ENCODE peak calls at places on chromosomes 12 and 14, in six cellular contexts. D, C, Z, N, P and A are unnamed samples.

GRCh38 chr14:20631821-20632389 is 9.6 kb downstream of the OR6S1 start:
- DNase-seq in D (peak), C (peak), Z (peak), N (no peak), P (peak), A (peak)

GRCh38 chr14:31930070-31930469 is 147.0 kb upstream of the ARHGAP5 start:
- DNase-seq in D (no peak), C (no peak), Z (no peak), N (no peak), P (no peak), A (no peak)

GRCh38 chr14:81132492-81132891 is 88.3 kb downstream of the GTF2A1 start:
- DNase-seq in D (no peak), C (no peak), Z (no peak), N (no peak), P (no peak), A (no peak)

GRCh38 chr14:77007339-77007974 is 21.1 kb downstream of the IRF2BPL start:
- DNase-seq in D (no peak), C (no peak), Z (no peak), N (no peak), P (no peak), A (no peak)

GRCh38 chr14:74038015-74038859 is 19.1 kb downstream of the BBOF1 start:
- DNase-seq in D (peak), C (no peak), Z (peak), N (no peak), P (peak), A (peak)

GRCh38 chr12:108967869-108968540 is 52.9 kb downstream of the SVOP start:
- DNase-seq in D (peak), C (no peak), Z (peak), N (no peak), P (peak), A (no peak)

GRCh38 chr14:93114713-93115068 is 1.0 kb downstream of the ITPK1 start:
- DNase-seq in D (no peak), C (peak), Z (no peak), N (no peak), P (no peak), A (no peak)

GRCh38 chr12:32697445-32697844 is 18.3 kb downstream of the DNM1L start:
- DNase-seq in D (no peak), C (no peak), Z (no peak), N (no peak), P (no peak), A (no peak)

GRCh38 chr14:36863271-36863670 is 201.6 kb downstream of the PAX9 start:
- DNase-seq in D (no peak), C (no peak), Z (no peak), N (no peak), P (no peak), A (no peak)

GRCh38 chr12:122459211-122459610 is 36.7 kb upstream of the CLIP1 start:
- DNase-seq in D (no peak), C (no peak), Z (no peak), N (no peak), P (no peak), A (no peak)

GRCh38 chr12:55933799-55934174 is 2.8 kb downstream of the DGKA start:
- DNase-seq in D (no peak), C (no peak), Z (no peak), N (no peak), P (no peak), A (no peak)

GRCh38 chr12:12736759-12737676 is 19.9 kb downstream of the CDKN1B start:
- DNase-seq in D (peak), C (no peak), Z (peak), N (no peak), P (no peak), A (peak)
- TF ChIP-seq JUN in D (no peak), C (no peak), Z (no peak), N (no peak), P (no peak), A (no peak)

GRCh38 chr12:74229671-74230070 is 308.0 kb upstream of the ATXN7L3B start:
- DNase-seq in D (no peak), C (no peak), Z (no peak), N (no peak), P (no peak), A (no peak)

DNA sequence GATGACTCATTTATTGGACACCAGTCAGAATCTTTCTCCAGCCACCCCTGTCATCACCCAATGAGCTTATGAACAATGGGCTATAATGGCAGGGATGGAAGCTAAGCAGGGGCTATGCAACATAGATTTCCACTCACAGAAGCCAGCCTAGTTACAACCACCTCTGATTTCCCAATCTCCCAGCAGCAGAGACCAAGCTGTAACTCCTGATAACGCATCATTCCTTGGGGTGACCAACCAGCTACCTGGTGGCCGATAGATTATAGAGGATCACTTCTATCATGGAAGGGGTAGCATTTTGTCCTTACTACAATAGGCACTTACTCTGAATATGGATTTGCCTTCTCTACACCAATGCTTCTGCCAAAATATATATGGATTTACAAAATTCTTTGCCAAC is 302.3 kb upstream of the ATXN7L3B start:
- DNase-seq in D (no peak), C (no peak), Z (no peak), N (no peak), P (no peak), A (no peak)
- TF ChIP-seq JUN in D (no peak), C (no peak), Z (no peak), N (no peak), P (no peak), A (no peak)

DNA sequence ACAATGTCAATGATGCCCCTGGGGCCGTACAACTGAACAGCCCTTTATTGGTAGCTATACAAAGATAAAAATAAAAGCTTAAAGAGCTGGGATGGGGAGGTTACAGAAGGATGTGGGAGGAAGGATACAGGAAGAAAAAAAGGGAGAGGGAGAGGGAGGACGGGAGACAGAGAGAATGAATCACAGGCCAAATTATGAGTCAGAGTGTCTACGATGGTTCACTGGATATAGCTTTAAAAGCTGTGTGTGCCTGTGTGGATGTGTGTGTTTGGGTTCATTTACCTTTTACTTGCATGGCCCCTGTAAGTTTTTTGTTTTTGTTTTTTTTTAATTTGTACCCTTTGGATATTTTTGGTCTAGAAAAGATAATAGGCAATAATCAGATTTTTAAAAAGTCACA is 111.9 kb downstream of the CCDC60 start:
- DNase-seq in D (peak), C (no peak), Z (no peak), N (no peak), P (no peak), A (no peak)
- TF ChIP-seq JUN in D (no peak), C (no peak), Z (no peak), N (no peak), P (no peak), A (no peak)

DNA sequence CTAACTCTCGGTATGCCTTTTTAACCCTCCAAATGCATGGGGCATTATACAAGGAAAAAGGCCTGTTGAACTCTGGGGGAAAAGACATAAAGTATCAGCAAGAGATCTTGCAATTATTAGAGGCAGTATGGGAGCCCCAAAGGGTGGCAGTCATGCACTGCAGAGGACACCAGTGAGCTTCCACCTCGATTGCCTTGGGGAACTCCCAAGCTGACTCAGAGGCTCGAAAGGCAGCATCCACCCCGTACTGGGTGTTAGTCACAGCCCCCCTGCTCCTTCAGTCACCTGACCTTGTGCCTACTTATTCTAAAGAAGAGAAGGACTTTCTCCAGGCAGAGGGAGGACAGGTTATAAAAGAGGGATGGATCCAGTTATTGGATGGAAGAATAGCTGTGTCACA is 781.4 kb upstream of the TMEM132C start:
- DNase-seq in D (peak), C (no peak), Z (no peak), N (peak), P (no peak), A (no peak)
- TF ChIP-seq JUN in D (no peak), C (no peak), Z (no peak), N (no peak), P (no peak), A (no peak)

DNA sequence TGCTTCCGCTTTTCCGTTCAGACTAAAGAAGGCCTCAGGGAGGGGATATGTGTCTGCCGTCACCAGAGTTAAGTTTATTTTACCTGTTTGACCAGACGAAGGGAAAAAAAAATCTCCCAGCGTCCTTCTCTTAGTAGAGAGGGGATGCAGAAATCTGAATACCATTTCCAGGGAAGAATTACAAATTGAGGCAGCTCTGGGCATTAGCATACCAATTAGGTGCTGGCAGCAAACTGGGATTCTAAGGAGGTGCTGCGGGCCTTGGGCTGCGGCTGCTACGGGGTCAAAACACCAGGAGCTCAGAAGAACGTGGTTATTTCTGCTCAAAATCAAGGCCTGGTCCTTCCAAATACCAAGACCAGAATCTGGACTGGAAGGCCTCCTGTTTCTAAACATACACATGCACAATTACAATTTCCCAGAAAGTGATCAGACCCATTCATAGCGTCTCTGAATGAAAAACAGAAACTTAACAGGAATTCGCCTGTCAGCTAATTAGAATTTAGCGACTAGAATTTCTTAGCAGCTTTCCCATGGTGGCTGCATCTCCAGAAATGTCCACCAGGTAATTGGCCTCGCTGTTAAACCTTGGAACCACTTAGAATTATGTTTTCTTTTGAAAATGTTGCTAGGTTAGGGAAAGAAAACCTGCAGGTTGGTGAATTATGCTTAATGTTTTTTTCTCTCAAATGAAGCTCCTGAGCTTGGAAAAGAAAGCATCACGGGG is 617.0 kb downstream of the VRK1 start:
- DNase-seq in D (no peak), C (peak), Z (no peak), N (no peak), P (no peak), A (no peak)
- TF ChIP-seq JUN in D (no peak), C (no peak), Z (no peak), N (no peak), P (no peak), A (no peak)

GRCh38 chr12:90970471-90970870 is 15.5 kb upstream of the CCER1 start:
- DNase-seq in D (peak), C (no peak), Z (no peak), N (no peak), P (no peak), A (peak)
- TF ChIP-seq JUN in D (no peak), C (no peak), Z (no peak), N (no peak), P (no peak), A (peak)

DNA sequence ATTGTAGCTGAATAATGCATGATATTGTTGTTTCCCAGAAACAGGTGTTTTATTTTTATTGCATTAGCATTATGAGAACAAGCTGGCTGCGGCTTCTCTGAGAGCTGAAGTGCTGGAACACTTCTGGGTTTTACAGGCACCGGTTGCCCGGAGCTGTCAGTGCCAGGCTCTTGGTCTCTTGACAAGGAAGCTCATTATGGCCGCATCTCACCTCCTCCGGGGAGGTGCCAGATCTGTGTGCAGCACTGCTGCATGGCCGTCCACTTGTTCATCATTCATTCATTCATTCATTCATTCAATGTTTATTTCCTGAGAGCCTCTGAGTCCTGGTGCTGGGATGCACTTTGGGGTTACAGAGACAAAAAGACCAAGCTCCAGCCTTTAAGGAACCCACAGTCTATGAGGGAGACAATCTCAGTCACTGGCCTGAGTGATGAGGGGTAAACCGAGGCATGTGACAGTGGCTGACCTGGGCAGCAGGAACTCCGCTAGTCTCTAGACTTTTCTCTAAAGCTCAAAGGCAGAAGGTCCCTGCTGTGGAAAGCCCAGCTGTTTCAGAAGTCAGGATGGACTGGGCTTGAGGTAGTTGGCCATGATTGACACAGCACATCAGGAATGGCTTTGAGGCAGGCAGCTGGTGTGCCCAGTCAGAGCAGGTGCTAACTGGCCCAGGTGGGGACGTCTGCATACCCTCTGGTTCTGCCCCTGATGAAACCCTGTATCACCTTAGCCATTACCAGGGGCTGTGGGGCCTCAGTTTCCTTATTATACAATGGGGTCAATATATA is 181.0 kb downstream of the ADGRD1 start:
- DNase-seq in D (no peak), C (no peak), Z (no peak), N (no peak), P (no peak), A (no peak)
- TF ChIP-seq JUN in D (no peak), C (no peak), Z (no peak), N (no peak), P (no peak), A (no peak)

GRCh38 chr12:30330565-30330964 is 365.1 kb downstream of the IPO8 start:
- DNase-seq in D (no peak), C (no peak), Z (no peak), N (no peak), P (no peak), A (no peak)

DNA sequence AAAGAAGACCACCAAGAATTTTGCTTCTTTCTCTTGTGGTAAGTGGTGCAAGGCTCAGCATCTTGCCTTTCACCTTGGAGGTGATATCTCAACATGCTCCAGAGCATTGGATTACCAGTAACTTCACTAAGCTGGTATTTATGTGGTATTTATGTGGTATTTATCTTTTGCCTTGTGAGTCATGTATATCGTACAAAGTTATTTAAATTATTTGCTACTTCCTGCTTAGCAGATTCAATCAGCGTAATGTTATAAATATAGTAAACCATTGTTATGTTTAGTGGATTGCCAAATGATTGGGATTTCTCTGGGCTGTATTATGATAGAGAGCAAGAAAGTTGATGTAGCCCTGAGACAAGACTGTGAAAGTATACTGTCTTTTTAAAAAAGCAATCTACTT is 366.4 kb downstream of the IPO8 start:
- DNase-seq in D (no peak), C (no peak), Z (no peak), N (no peak), P (no peak), A (no peak)
- TF ChIP-seq JUN in D (no peak), C (no peak), Z (no peak), N (no peak), P (no peak), A (no peak)